ENCODE peak calls at places on chromosomes 2 and 18, in nine cellular contexts. V is GM06990, Y is stomach, Q is body of pancreas, O is IMR-90, P is HCT116, I is tibial nerve, C is heart right ventricle, R is thoracic aorta. F is an unnamed sample.

GRCh38 chr2:229543176-229543873 is 171.0 kb downstream of the DNER start:
- DNase-seq in V (no peak), Y (no peak), Q (no peak), O (no peak), P (no peak), I (no peak), C (no peak), R (no peak), F (no peak)

GRCh38 chr2:240366901-240367300 is 68.6 kb upstream of the GPC1 start:
- DNase-seq in V (no peak), Y (no peak), Q (no peak), O (no peak), P (no peak), I (no peak), C (no peak), R (no peak), F (no peak)

GRCh38 chr2:72112421-72112820 is 35.2 kb downstream of the CYP26B1 start:
- DNase-seq in V (no peak), Y (no peak), Q (no peak), O (peak; percentile 45), P (no peak), I (no peak), C (no peak), R (no peak), F (peak; percentile 45)

GRCh38 chr2:47551800-47552525 is 149.0 kb downstream of the MSH2 start:
- DNase-seq in V (no peak), Y (no peak), Q (no peak), O (no peak), P (no peak), I (no peak), C (no peak), R (no peak), F (no peak)

GRCh38 chr2:24498121-24498520 is 7.1 kb downstream of the NCOA1 start:
- DNase-seq in V (no peak), Y (no peak), Q (no peak), O (no peak), P (no peak), I (no peak), C (no peak), R (no peak), F (no peak)

GRCh38 chr18:62777814-62778213 is 62.5 kb downstream of the PHLPP1 start:
- DNase-seq in V (no peak), Y (no peak), Q (no peak), O (peak; percentile 22), P (no peak), I (no peak), C (no peak), R (no peak), F (no peak)

GRCh38 chr2:240644171-240644651 is 18.9 kb downstream of the GPR35 start:
- DNase-seq in V (no peak), Y (peak; percentile 11), Q (no peak), O (no peak), P (no peak), I (no peak), C (no peak), R (no peak), F (no peak)

GRCh38 chr18:50982086-50982801 is 14.4 kb downstream of the ELAC1 start:
- DNase-seq in V (no peak), Y (no peak), Q (no peak), O (no peak), P (no peak), I (no peak), C (no peak), R (no peak), F (no peak)

GRCh38 chr2:15112216-15112615 is 448.9 kb downstream of the NBAS start:
- DNase-seq in V (no peak), Y (no peak), Q (no peak), O (peak; percentile 56), P (peak; percentile 21), I (no peak), C (no peak), R (no peak), F (peak; percentile 51)

GRCh38 chr2:75505012-75505411 is 55.7 kb downstream of the EVA1A start:
- DNase-seq in V (no peak), Y (no peak), Q (no peak), O (no peak), P (no peak), I (no peak), C (no peak), R (no peak), F (no peak)

GRCh38 chr2:55581875-55582547 is 35.4 kb downstream of the PPP4R3B start:
- DNase-seq in V (no peak), Y (no peak), Q (no peak), O (peak; percentile 43), P (no peak), I (no peak), C (no peak), R (no peak), F (no peak)

GRCh38 chr2:55585451-55586079 is 31.9 kb downstream of the PPP4R3B start:
- DNase-seq in V (no peak), Y (no peak), Q (no peak), O (peak; percentile 80), P (no peak), I (no peak), C (no peak), R (no peak), F (no peak)

GRCh38 chr2:55581435-55581834 is 36.0 kb downstream of the PPP4R3B start:
- DNase-seq in V (no peak), Y (no peak), Q (no peak), O (no peak), P (peak; percentile 21), I (no peak), C (no peak), R (no peak), F (no peak)
- TF ChIP-seq CTCF in V (peak; percentile 23), Y (no peak), Q (no peak), O (peak; percentile 12), P (peak; percentile 76), I (no peak), C (no peak), R (no peak), F (peak; percentile 28)

DNA sequence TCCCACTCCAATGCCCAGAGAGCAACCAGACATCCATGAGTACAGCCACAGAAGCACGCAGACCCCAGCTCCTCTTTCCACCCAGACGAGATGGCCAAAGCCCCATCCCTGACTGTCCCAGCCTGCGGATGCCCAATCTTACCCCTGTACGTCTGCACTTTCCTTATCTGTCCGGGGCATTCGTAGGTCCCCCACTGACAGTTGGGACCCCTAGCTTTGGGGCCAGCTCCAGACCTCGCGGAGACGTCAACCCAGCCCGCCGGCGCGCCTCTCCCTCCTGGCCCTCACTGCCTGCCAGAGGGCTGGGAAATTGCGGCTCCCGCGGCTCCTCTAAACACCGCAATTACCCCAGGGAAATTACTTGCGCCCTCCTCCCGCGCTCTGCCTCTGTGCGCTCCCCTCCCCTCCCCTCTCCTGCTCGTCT is 2.3 kb downstream of the ECEL1 start:
- DNase-seq in V (no peak), Y (no peak), Q (no peak), O (no peak), P (no peak), I (no peak), C (no peak), R (no peak), F (no peak)
- H3K27me3 ChIP-seq in V (no peaks in the 10 kb centered on the region), Y (peaks cover 100% of the 10 kb centered on the region), Q (no peaks in the 10 kb centered on the region), O (peaks cover 68% of the 10 kb centered on the region), P (no peaks in the 10 kb centered on the region), I (no peaks in the 10 kb centered on the region), C (peaks cover 25% of the 10 kb centered on the region), R (peaks cover 3% of the 10 kb centered on the region), F (peaks cover 99% of the 10 kb centered on the region)

DNA sequence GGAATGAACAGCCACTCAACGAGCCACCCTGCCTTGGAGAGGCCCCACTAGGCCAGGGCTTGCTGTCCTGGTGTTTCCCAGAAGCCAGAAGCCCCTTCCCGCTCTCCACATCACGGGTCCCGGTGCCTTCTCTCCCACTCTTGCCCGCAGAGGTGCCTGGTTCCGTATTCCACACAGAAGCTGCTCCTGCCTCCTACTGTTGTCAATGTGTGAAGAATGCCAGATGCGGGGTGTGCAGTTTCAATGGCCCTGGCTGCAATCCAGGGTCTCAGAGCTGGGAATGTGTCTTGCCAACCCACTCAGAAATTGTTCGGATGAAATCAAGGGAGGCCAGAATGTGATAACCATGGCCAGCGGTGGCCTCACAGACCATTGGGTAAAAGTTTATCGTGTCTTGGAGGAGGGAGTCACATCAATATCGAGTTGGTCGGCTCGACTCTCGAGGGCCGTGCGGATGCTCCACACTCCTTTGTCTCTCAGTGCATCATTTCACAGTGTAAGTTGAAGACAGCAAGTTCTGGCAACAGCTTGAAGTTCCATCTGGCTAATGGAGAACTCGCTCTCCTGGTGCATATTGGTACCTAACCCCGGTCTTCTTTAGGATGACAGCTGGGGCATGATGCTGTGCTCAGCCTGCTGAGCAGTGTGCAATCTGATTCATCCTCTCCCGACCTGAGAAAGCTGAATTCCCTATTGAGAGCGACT is 388.8 kb downstream of the SOX11 start:
- DNase-seq in V (no peak), Y (no peak), Q (peak; percentile 15), O (no peak), P (no peak), I (no peak), C (no peak), R (no peak), F (no peak)
- H3K4me3 ChIP-seq in V (no peak overlapping the region), Y (no peak overlapping the region), Q (no peak overlapping the region), O (no peak overlapping the region), P (no peak overlapping the region), I (peak overlapping the region; percentile 20), C (no peak overlapping the region), R (no peak overlapping the region), F (no peak overlapping the region)

DNA sequence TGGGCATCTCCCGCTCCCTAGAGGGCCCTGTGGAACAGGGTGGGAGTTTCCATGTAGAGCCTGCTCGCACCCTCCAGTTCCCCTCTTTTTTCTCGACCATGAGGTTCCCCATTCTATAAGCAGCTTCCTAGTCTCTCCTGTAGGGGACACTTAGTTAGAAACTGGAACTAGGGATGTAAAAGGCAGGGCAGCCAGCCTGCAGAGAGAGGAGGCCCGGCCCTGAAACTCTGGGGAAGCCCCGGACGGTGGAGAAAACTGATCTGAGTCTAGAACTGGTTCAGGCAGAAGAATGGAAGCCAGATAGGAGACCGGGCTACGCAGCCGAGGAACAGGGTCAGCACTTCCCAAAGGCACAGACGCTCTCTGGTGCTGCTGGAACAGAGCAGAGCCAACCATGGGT is 51.6 kb upstream of the ATG16L1 start:
- DNase-seq in V (no peak), Y (no peak), Q (no peak), O (no peak), P (no peak), I (no peak), C (no peak), R (no peak), F (no peak)
- TF ChIP-seq CTCF in V (peak; percentile 19), Y (no peak), Q (no peak), O (no peak), P (no peak), I (no peak), C (no peak), R (no peak), F (no peak)